ENCODE peak calls at places on chromosomes 6 and 20, in four cellular contexts. U, Q, E and X are unnamed samples.

GRCh38 chr6:112289039-112289566 is 34.7 kb upstream of the LAMA4 start:
- DNase-seq in Q (no peak), U (peak; percentile 95), E (peak; percentile 96), X (peak; percentile 97)

GRCh38 chr20:24574307-24574706 is 104.9 kb downstream of the SYNDIG1 start:
- DNase-seq in E (no peak), Q (no peak), U (no peak), X (no peak)

GRCh38 chr6:113707194-113707593 is 150.0 kb upstream of the MARCKS start:
- DNase-seq in E (no peak), Q (no peak), U (no peak), X (no peak)

GRCh38 chr20:48163521-48163920 is 378.2 kb upstream of the SULF2 start:
- DNase-seq in E (no peak), U (no peak), Q (no peak), X (no peak)

GRCh38 chr6:152343735-152344360 is 293.3 kb downstream of the SYNE1 start:
- DNase-seq in U (no peak), Q (no peak), E (no peak), X (no peak)

GRCh38 chr6:165701564-165702354 is 38.7 kb upstream of the PDE10A start:
- DNase-seq in Q (no peak), E (no peak), U (no peak), X (no peak)

GRCh38 chr6:27517238-27517637 is 44.3 kb upstream of the ZNF184 start:
- DNase-seq in Q (no peak), U (no peak), E (no peak), X (no peak)

GRCh38 chr6:64083261-64083660 is 447.7 kb downstream of the PHF3 start:
- DNase-seq in Q (no peak), E (no peak), U (no peak), X (no peak)

GRCh38 chr6:16494781-16495180 is 256.4 kb downstream of the GMPR start:
- DNase-seq in E (no peak), Q (no peak), U (no peak), X (no peak)

GRCh38 chr6:55433446-55434130 is 106.3 kb downstream of the GFRAL start:
- DNase-seq in U (peak; percentile 72), Q (no peak), E (peak; percentile 44), X (peak; percentile 87)

GRCh38 chr20:3980260-3981131 is 34.9 kb downstream of the RNF24 start:
- DNase-seq in Q (no peak), E (peak; percentile 78), U (peak; percentile 68), X (peak; percentile 78)

GRCh38 chr20:41411458-41411857 is 44.8 kb upstream of the EMILIN3 start:
- DNase-seq in U (peak; percentile 55), E (peak; percentile 56), Q (no peak), X (peak; percentile 61)
- TF ChIP-seq CTCF in U (peak; percentile 42), E (peak; percentile 37), Q (no peak), X (peak; percentile 32)

GRCh38 chr20:38889050-38889449 is 37.2 kb upstream of the FAM83D start:
- DNase-seq in Q (no peak), U (no peak), E (no peak), X (no peak)
- TF ChIP-seq CTCF in Q (no peak), U (no peak), E (no peak), X (no peak)

DNA sequence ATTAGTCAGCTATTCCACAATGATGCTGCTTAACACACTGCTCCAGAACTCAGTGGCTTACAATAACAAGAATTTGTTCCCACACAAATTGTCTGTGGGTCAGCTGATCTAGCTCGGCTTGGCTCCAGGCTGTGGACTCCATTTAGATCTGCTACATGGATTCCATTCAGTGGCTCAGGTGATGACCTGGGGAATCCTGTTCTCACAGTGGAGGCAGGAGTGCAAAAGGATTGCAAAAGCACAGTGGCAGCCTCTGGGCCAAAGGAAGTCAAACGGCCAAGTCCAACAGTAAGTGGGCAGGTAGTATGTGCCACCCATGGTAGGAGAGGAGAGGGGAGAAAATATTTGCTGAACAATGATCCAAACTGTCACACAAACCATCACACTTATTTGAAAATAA is 15.8 kb upstream of the LRRN4 start:
- DNase-seq in U (no peak), E (no peak), Q (no peak), X (no peak)
- TF ChIP-seq CTCF in U (no peak), E (no peak), Q (no peak), X (no peak)

DNA sequence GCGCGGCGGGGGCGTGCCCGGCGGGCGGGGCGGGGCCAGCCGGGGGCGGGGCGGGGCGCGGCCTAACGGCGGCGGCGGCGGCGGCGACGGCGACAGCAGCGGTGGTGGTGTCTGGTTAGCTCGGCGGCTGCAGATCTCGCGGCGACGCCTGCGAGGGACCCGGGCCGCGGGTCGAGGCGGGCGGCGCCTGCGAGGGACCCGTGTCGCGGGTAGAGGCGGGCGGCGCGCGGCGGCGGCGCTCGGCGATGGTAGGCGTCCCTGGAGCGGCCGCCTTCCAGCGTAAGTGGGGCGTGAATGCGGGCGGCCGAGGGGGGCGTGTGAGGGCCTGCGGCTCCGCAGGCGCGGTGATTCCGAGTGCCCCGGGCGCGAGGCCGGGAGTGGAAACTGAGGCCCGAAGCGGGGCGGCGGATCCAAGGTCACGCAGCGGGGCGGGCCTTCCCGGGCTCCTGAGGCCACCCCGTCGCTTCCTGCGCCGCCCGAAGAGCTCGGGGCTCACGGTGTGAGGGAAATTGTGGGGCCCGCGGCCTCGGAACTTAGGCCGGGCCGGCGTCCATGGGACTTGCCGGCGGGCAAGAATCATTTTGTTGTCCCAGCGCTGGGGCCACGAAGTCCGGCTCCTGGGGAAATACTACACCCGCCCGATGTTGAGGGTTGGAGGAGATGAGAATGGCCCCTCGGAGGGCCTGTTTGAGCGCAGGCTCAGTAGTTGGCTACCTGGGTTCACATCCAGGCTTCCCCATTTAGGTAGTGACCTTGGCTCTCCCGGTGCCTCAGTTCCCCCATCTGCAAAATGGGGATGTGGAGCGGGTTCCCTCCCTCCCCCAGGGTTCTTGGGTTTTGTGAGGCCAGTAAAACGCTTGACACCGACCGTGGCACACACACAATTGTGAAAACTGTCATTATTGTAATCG is at the start of gene CBFA2T2:
- DNase-seq in U (peak; percentile 73), E (peak; percentile 52), Q (no peak), X (peak; percentile 76)
- TF ChIP-seq CTCF in U (no peak), E (no peak), Q (no peak), X (no peak)

GRCh38 chr6:38688579-38689087 is 14.3 kb downstream of the GLO1 start:
- DNase-seq in E (no peak), Q (no peak), U (no peak), X (no peak)
- TF ChIP-seq CTCF in E (no peak), Q (no peak), U (no peak), X (no peak)

GRCh38 chr6:168888102-168888501 is 365.5 kb downstream of the THBS2 start:
- DNase-seq in E (no peak), Q (no peak), U (no peak), X (no peak)

GRCh38 chr6:168892031-168892430 is 361.6 kb downstream of the THBS2 start:
- DNase-seq in Q (no peak), U (no peak), E (no peak), X (no peak)

GRCh38 chr6:168888786-168889345 is 364.8 kb downstream of the THBS2 start:
- DNase-seq in E (no peak), U (no peak), Q (no peak), X (no peak)

GRCh38 chr6:168887621-168888020 is 366.0 kb downstream of the THBS2 start:
- DNase-seq in U (no peak), E (no peak), Q (no peak), X (no peak)

GRCh38 chr6:168890306-168890995 is 363.2 kb downstream of the THBS2 start:
- DNase-seq in Q (no peak), E (no peak), U (no peak), X (no peak)
- TF ChIP-seq CTCF in Q (no peak), E (no peak), U (no peak), X (no peak)